ENCODE peak calls at places on chromosomes 6 and 20, in five cellular contexts. C is NCI-H82, D is fibroblast of mammary gland, Q is OCI-LY7, K is DND-41. W is an unnamed sample.

GRCh38 chr20:58028123-58028522 is 200.3 kb downstream of the ANKRD60 start:
- DNase-seq in D (no peak), C (peak; percentile 49), Q (no peak), K (no peak), W (no peak)

GRCh38 chr6:159044899-159045727 is at the start of gene TAGAP:
- DNase-seq in D (no peak), C (peak; percentile 5), K (peak; percentile 87), Q (peak; percentile 96), W (peak; percentile 62)

GRCh38 chr6:105675715-105676397 is 273.0 kb upstream of the PREP start:
- DNase-seq in Q (no peak), K (no peak), C (no peak), D (peak; percentile 91), W (no peak)

GRCh38 chr6:78611886-78612480 is 255.4 kb upstream of the IRAK1BP1 start:
- DNase-seq in C (peak; percentile 43), D (peak; percentile 34), Q (peak; percentile 33), K (no peak), W (no peak)

GRCh38 chr6:2037230-2037926 is 208.0 kb downstream of the GMDS start:
- DNase-seq in D (no peak), Q (no peak), C (peak; percentile 14), K (peak; percentile 26), W (no peak)

GRCh38 chr20:24991897-24992419 is 593 bp downstream of the APMAP start:
- DNase-seq in D (no peak), Q (peak; percentile 18), C (peak; percentile 65), K (peak; percentile 52), W (no peak)

GRCh38 chr20:48682529-48683385 is 145.0 kb downstream of the PREX1 start:
- DNase-seq in D (peak; percentile 96), K (no peak), Q (no peak), C (peak; percentile 99), W (peak; percentile 80)

GRCh38 chr6:73460044-73460443 is 1.5 kb upstream of the MTO1 start:
- DNase-seq in K (no peak), C (no peak), D (no peak), Q (no peak), W (peak; percentile 43)

GRCh38 chr6:3334579-3334978 is 75.8 kb downstream of the PSMG4 start:
- DNase-seq in Q (no peak), D (no peak), C (peak; percentile 90), K (no peak), W (peak; percentile 65)

GRCh38 chr6:54910326-54910952 is 63.9 kb downstream of the FAM83B start:
- DNase-seq in D (no peak), Q (no peak), K (no peak), C (no peak), W (peak; percentile 14)

GRCh38 chr20:17871181-17871580 is 97.4 kb downstream of the SNX5 start:
- DNase-seq in Q (no peak), C (no peak), K (no peak), D (no peak), W (no peak)

GRCh38 chr6:39256294-39256693 is 27.0 kb upstream of the KCNK5 start:
- DNase-seq in D (no peak), K (no peak), C (no peak), Q (no peak), W (no peak)

GRCh38 chr6:88538130-88538706 is 372.1 kb upstream of the CNR1 start:
- DNase-seq in K (peak; percentile 36), D (no peak), C (no peak), Q (peak; percentile 16), W (no peak)

GRCh38 chr6:167079853-167080297 is 43.0 kb upstream of the CCR6 start:
- DNase-seq in C (no peak), D (no peak), K (no peak), Q (peak; percentile 87), W (peak; percentile 60)

W was measured in Ammon's horn.